ENCODE peak calls at places on chromosomes 11 and 22, in five cellular contexts. F is sigmoid colon, M is mesenchymal stem cell, T is lung, S is neuronal stem cell. A is an unnamed sample.
A peak's percentile ranks its signal among the peaks of the same experiment; 100 is the strongest.

GRCh38 chr11:67300256-67300755 is 3.0 kb upstream of the SSH3 start:
- DNase-seq in S (no peak), F (no peak), T (no peak), M (no peak), A (no peak)

GRCh38 chr11:11313426-11313825 is 39.6 kb downstream of the CSNK2A3 start:
- DNase-seq in F (no peak), T (peak; percentile 55), S (no peak), M (peak; percentile 62), A (peak; percentile 20)

GRCh38 chr22:42716649-42717127 is 4.0 kb downstream of the A4GALT start:
- DNase-seq in T (no peak), F (no peak), S (no peak), M (no peak), A (no peak)

GRCh38 chr11:94746721-94747120 is 21.4 kb upstream of the AMOTL1 start:
- DNase-seq in M (no peak), S (no peak), F (no peak), T (no peak), A (no peak)

GRCh38 chr11:115623021-115623451 is 118.8 kb upstream of the CADM1 start:
- DNase-seq in M (peak; percentile 97), F (peak; percentile 89), S (no peak), T (peak; percentile 65), A (peak; percentile 99)

GRCh38 chr11:33475999-33476398 is 218.8 kb downstream of the HIPK3 start:
- DNase-seq in T (no peak), S (no peak), F (no peak), M (peak; percentile 32), A (peak; percentile 60)

GRCh38 chr22:42780070-42780540 is 59.4 kb upstream of the A4GALT start:
- DNase-seq in S (peak; percentile 89), M (peak; percentile 94), T (peak; percentile 55), F (no peak), A (peak; percentile 85)

GRCh38 chr11:60899021-60899936 is 7.1 kb downstream of the PRPF19 start:
- DNase-seq in F (peak; percentile 64), S (peak; percentile 59), M (peak; percentile 79), T (no peak), A (peak; percentile 22)

GRCh38 chr22:30253205-30253852 is 6.8 kb upstream of the LIF start:
- DNase-seq in F (no peak), S (no peak), M (no peak), T (peak; percentile 57), A (peak; percentile 69)

GRCh38 chr11:88680806-88681205 is 343.3 kb upstream of the CTSC start:
- DNase-seq in T (no peak), M (no peak), S (no peak), F (no peak), A (peak; percentile 42)

GRCh38 chr22:25027959-25028840 is 75.7 kb downstream of the KIAA1671 start:
- DNase-seq in S (peak; percentile 38), M (peak; percentile 55), F (no peak), T (no peak), A (no peak)

GRCh38 chr22:49551897-49552659 is 275.6 kb downstream of the BRD1 start:
- DNase-seq in M (no peak), T (no peak), S (no peak), F (peak; percentile 24), A (no peak)

GRCh38 chr11:77519847-77520246 is 46.0 kb upstream of the PAK1 start:
- DNase-seq in F (no peak), S (no peak), T (no peak), M (no peak), A (no peak)

GRCh38 chr11:120766318-120766717 is 254.8 kb downstream of the GRIK4 start:
- DNase-seq in T (no peak), S (no peak), M (no peak), F (no peak), A (no peak)

GRCh38 chr11:5992604-5993251 is 5.9 kb upstream of the OR52L1 start:
- DNase-seq in S (peak; percentile 14), F (no peak), M (peak; percentile 22), T (no peak), A (no peak)

GRCh38 chr11:48109046-48109666 is 107.5 kb upstream of the OR4B1 start:
- DNase-seq in M (peak; percentile 63), T (no peak), S (no peak), F (no peak), A (peak; percentile 52)

GRCh38 chr11:55345306-55345705 is 2.3 kb downstream of the OR4A16 start:
- DNase-seq in M (no peak), F (no peak), T (no peak), S (no peak), A (no peak)

GRCh38 chr11:2589538-2589934 is 110.3 kb downstream of the KCNQ1OT1 start:
- DNase-seq in T (no peak), S (no peak), F (no peak), M (no peak), A (no peak)

GRCh38 chr11:33044281-33044680 is 4.9 kb downstream of the TCP11L1 start:
- DNase-seq in S (no peak), T (no peak), F (no peak), M (no peak), A (peak; percentile 98)

GRCh38 chr11:12019337-12019736 is 10.9 kb upstream of the DKK3 start:
- DNase-seq in M (no peak), S (no peak), T (no peak), F (no peak), A (peak; percentile 97)

GRCh38 chr11:118434123-118434552 is 2.2 kb upstream of the KMT2A start:
- DNase-seq in M (no peak), S (no peak), F (no peak), T (no peak), A (peak; percentile 52)

GRCh38 chr11:3873712-3874349 is 18.4 kb downstream of the STIM1 start:
- DNase-seq in M (no peak), F (no peak), T (no peak), S (no peak), A (no peak)

GRCh38 chr11:75450826-75451783 is 18.1 kb upstream of the KLHL35 start:
- DNase-seq in T (no peak), M (no peak), F (no peak), S (no peak), A (no peak)

GRCh38 chr11:1570896-1571759 is 943 bp downstream of the DUSP8 start:
- DNase-seq in M (peak; percentile 28), T (no peak), F (peak; percentile 75), S (no peak), A (no peak)

GRCh38 chr22:19630614-19631013 is 83.7 kb upstream of the SEPTIN5 start:
- DNase-seq in F (no peak), T (no peak), S (no peak), M (no peak), A (no peak)

GRCh38 chr11:63244862-63245261 is 1.5 kb upstream of the SLC22A25 start:
- DNase-seq in F (no peak), S (no peak), T (no peak), M (no peak), A (no peak)

GRCh38 chr22:33325232-33326004 is 267.2 kb upstream of the SYN3 start:
- DNase-seq in T (no peak), S (no peak), M (no peak), F (no peak), A (no peak)

GRCh38 chr11:50030193-50030592 is 2.5 kb upstream of the OR4C45 start:
- DNase-seq in F (no peak), T (no peak), S (no peak), M (no peak), A (no peak)

GRCh38 chr11:60985991-60986915 is 14.8 kb downstream of the CD6 start:
- DNase-seq in M (no peak), S (no peak), T (peak; percentile 38), F (no peak), A (peak; percentile 38)

GRCh38 chr11:13271060-13271693 is 6.4 kb upstream of the BMAL1 start:
- DNase-seq in F (no peak), M (no peak), S (no peak), T (no peak), A (no peak)

GRCh38 chr11:2084721-2085120 is 54.5 kb downstream of the IGF2 start:
- DNase-seq in T (peak; percentile 11), M (no peak), F (peak; percentile 8), S (no peak), A (no peak)

DNA sequence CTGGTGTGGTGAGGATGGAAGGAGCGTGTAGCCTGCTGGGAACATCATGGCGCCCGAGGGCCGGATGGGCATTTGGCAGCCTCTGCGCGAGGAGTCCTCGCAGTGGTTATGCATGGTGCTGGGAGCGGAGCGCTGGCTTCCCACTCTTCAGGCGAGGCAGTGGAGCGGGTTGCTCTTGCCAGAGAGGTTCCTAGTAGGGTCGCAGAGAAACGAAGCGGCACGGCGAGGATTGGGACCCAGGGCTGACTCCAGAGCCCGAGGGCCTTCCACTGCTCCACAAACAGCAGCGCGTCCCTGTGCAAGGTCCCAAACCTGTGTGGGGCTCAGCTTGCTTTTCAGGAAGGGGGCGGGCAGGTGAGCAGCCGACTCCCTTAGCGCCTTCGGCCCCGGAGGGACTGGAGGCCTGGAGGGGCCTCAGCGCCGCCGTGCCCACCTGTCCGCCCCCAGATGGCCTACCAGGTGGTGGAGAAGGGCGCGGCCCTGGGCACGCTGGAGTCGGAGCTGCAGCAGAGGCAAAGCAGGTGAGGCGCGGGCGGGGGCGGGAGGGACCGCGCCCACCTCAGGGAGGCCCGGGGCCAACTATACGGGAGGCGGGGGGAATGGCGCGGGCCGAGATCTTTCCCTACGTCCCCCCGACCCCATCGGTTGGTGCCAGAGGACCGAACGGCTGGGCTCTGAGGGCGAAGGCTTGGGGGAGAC is 7.2 kb downstream of the ATG16L2 start:
- DNase-seq in T (no peak), S (no peak), F (no peak), M (no peak), A (no peak)
- H3K4me3 ChIP-seq in T (peak overlapping the region; percentile 14), S (peak overlapping the region; percentile 53), F (peak overlapping the region; percentile 55), M (peak overlapping the region; percentile 83), A (peak overlapping the region; percentile 68)

GRCh38 chr11:26247340-26247739 is 84.6 kb upstream of the ANO3 start:
- DNase-seq in S (no peak), T (no peak), M (no peak), F (no peak), A (peak; percentile 69)

GRCh38 chr11:26248661-26249060 is 83.3 kb upstream of the ANO3 start:
- DNase-seq in S (no peak), F (no peak), M (no peak), T (no peak), A (no peak)

GRCh38 chr11:26243426-26243825 is 88.5 kb upstream of the ANO3 start:
- DNase-seq in T (no peak), S (no peak), M (no peak), F (no peak), A (peak; percentile 6)

GRCh38 chr11:26244207-26244606 is 87.7 kb upstream of the ANO3 start:
- DNase-seq in S (no peak), M (no peak), T (no peak), F (no peak), A (no peak)

GRCh38 chr11:26245046-26245445 is 86.9 kb upstream of the ANO3 start:
- DNase-seq in T (no peak), M (no peak), F (no peak), S (no peak), A (no peak)
- H3K27ac ChIP-seq in T (no peak overlapping the region), M (no peak overlapping the region), F (no peak overlapping the region), S (no peak overlapping the region), A (no peak overlapping the region)

DNA sequence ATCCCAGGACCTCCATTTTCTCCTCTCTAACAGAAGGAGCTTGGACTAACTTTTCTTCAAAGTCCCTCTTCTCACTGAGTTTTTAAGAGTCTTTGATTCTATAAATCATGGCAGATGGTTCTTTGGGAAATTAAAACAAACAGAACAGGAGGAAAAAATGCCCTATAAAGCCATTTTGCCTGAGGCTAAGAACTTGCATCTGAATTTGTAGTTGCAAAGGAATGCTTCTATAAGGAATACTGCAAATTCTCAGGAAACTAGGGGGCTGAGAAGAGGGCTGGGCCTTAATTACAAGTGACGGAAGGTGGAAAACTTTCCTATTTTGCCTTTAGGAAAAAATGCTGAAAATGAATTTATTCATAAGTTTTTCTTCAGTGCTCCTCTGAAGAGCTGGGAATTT is 89.9 kb upstream of the NARS2 start:
- DNase-seq in F (no peak), M (no peak), S (no peak), T (no peak), A (no peak)
- H3K4me1 ChIP-seq in F (no peaks in the 10 kb centered on the region), M (peaks cover 8% of the 10 kb centered on the region), S (peaks cover 10% of the 10 kb centered on the region), T (no peaks in the 10 kb centered on the region), A (peaks cover 6% of the 10 kb centered on the region)

GRCh38 chr22:26383968-26384576 is 45.0 kb upstream of the ASPHD2 start:
- DNase-seq in S (no peak), F (no peak), M (no peak), T (no peak), A (no peak)
- H3K4me3 ChIP-seq in S (no peak overlapping the region), F (no peak overlapping the region), M (no peak overlapping the region), T (no peak overlapping the region), A (no peak overlapping the region)